ENCODE peak calls at places on chromosomes 16 and 17, in six cellular contexts. Y, Q, G, E, F and R are unnamed samples.

GRCh38 chr17:75241996-75242460 is 19.4 kb downstream of the GGA3 start:
- DNase-seq in Y (no peak), Q (no peak), G (peak), E (no peak), F (no peak), R (no peak)

GRCh38 chr17:59508999-59509398 is 56.4 kb upstream of the DHX40 start:
- DNase-seq in Y (peak), Q (no peak), G (no peak), E (no peak), F (no peak), R (no peak)

GRCh38 chr17:40097931-40098845 is 2.2 kb downstream of the NR1D1 start:
- DNase-seq in Y (no peak), Q (no peak), G (no peak), E (peak), F (no peak), R (no peak)

GRCh38 chr16:8998114-8998513 is 34.4 kb upstream of the USP7 start:
- DNase-seq in Y (no peak), Q (no peak), G (peak), E (no peak), F (no peak), R (no peak)

GRCh38 chr17:18093616-18094408 is 6.1 kb downstream of the DRG2 start:
- DNase-seq in Y (peak), Q (no peak), G (peak), E (peak), F (no peak), R (no peak)

GRCh38 chr16:70803354-70803753 is 2.4 kb upstream of the VAC14 start:
- DNase-seq in Y (no peak), Q (no peak), G (peak), E (no peak), F (peak), R (no peak)

GRCh38 chr16:4570688-4571321 is 14.7 kb downstream of the C16orf96 start:
- DNase-seq in Y (peak), Q (no peak), G (no peak), E (peak), F (no peak), R (peak)

GRCh38 chr17:77315010-77315409 is 174.2 kb downstream of the SEC14L1 start:
- DNase-seq in Y (no peak), Q (no peak), G (no peak), E (no peak), F (no peak), R (no peak)

GRCh38 chr17:35087731-35088646 is 24.5 kb upstream of the RFFL start:
- DNase-seq in Y (no peak), Q (no peak), G (peak), E (peak), F (no peak), R (no peak)

GRCh38 chr17:78803161-78803845 is 21.2 kb upstream of the CYTH1 start:
- DNase-seq in Y (no peak), Q (no peak), G (no peak), E (no peak), F (no peak), R (no peak)

GRCh38 chr17:205817-206216 is 24.4 kb upstream of the DOC2B start:
- DNase-seq in Y (no peak), Q (no peak), G (no peak), E (no peak), F (no peak), R (no peak)

GRCh38 chr16:26665166-26665939 is 401.4 kb upstream of the C16orf82 start:
- DNase-seq in Y (no peak), Q (no peak), G (no peak), E (no peak), F (no peak), R (no peak)

DNA sequence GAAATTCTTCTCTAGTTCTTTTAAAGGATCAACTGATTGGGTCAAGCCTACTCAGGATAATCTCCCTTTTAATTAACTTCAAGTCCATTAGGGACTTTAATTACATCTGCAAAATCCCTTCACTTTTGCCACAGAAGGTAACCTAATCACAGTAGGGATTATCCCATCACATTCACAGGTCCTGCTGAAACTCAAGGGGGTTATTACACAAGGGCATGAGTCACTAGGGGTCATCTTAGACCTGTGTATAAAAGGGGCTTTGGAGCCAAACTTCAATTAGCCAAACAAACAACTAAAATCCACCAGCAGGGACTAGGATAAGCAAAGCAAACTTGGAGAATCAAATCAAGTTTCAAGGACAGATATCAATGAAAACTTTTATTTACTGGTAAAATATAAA is 19.4 kb downstream of the CIAPIN1 start:
- DNase-seq in Y (no peak), Q (no peak), G (peak), E (peak), F (no peak), R (no peak)
- H4K91ac ChIP-seq in Y (no peak), Q (no peak), G (no peak), E (no peak), F (no peak), R (no peak)

GRCh38 chr17:56892333-56892732 is 21.5 kb downstream of the TRIM25 start:
- DNase-seq in Y (no peak), Q (no peak), G (no peak), E (no peak), F (no peak), R (no peak)
- H4K91ac ChIP-seq in Y (no peak), Q (no peak), G (no peak), E (no peak), F (no peak), R (no peak)

GRCh38 chr17:31544186-31544585 is 152.7 kb downstream of the RAB11FIP4 start:
- DNase-seq in Y (no peak), Q (no peak), G (no peak), E (no peak), F (peak), R (no peak)

GRCh38 chr17:31537558-31537957 is 146.1 kb downstream of the RAB11FIP4 start:
- DNase-seq in Y (peak), Q (no peak), G (peak), E (no peak), F (no peak), R (no peak)

GRCh38 chr17:31538080-31538762 is 146.7 kb downstream of the RAB11FIP4 start:
- DNase-seq in Y (no peak), Q (no peak), G (no peak), E (no peak), F (no peak), R (no peak)

GRCh38 chr17:31540602-31541307 is 149.3 kb downstream of the RAB11FIP4 start:
- DNase-seq in Y (no peak), Q (no peak), G (no peak), E (no peak), F (no peak), R (no peak)

GRCh38 chr17:31541559-31541958 is 150.1 kb downstream of the RAB11FIP4 start:
- DNase-seq in Y (peak), Q (no peak), G (no peak), E (no peak), F (no peak), R (peak)
- H4K91ac ChIP-seq in Y (no peak), Q (no peak), G (no peak), E (no peak), F (no peak), R (no peak)

DNA sequence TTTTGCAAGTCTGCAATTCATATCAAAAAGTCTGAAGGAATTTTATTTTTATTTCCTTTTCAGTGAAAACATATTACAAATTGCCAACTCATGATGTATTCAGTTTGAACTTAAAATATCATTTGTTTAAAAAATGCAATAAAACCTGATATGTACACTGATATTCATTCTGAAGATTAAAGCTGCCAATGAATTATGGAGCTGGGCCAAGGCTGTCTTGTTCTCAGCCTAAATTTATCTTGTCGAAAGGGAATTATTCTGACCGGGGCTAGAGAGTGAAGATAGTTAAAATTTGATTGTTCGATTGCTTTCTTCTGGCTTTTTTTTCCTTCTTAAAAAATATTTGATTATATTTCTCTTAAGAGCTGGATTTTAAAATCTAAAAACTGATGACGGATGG is 54.0 kb upstream of the RBFOX1 start:
- DNase-seq in Y (no peak), Q (no peak), G (no peak), E (no peak), F (no peak), R (no peak)
- H4K91ac ChIP-seq in Y (no peak), Q (no peak), G (no peak), E (no peak), F (no peak), R (no peak)

GRCh38 chr16:27704252-27704651 is 154.3 kb downstream of the KATNIP start:
- DNase-seq in Y (no peak), Q (no peak), G (no peak), E (no peak), F (no peak), R (no peak)
- H4K91ac ChIP-seq in Y (no peak), Q (no peak), G (no peak), E (no peak), F (no peak), R (no peak)

GRCh38 chr17:3048727-3049471 is 14.5 kb downstream of the OR1D5 start:
- DNase-seq in Y (peak), Q (peak), G (peak), E (peak), F (peak), R (peak)

GRCh38 chr17:3043737-3044365 is 19.6 kb downstream of the OR1D5 start:
- DNase-seq in Y (no peak), Q (no peak), G (no peak), E (no peak), F (peak), R (peak)

GRCh38 chr17:3046753-3047152 is 16.7 kb downstream of the OR1D5 start:
- DNase-seq in Y (no peak), Q (no peak), G (no peak), E (no peak), F (no peak), R (no peak)

DNA sequence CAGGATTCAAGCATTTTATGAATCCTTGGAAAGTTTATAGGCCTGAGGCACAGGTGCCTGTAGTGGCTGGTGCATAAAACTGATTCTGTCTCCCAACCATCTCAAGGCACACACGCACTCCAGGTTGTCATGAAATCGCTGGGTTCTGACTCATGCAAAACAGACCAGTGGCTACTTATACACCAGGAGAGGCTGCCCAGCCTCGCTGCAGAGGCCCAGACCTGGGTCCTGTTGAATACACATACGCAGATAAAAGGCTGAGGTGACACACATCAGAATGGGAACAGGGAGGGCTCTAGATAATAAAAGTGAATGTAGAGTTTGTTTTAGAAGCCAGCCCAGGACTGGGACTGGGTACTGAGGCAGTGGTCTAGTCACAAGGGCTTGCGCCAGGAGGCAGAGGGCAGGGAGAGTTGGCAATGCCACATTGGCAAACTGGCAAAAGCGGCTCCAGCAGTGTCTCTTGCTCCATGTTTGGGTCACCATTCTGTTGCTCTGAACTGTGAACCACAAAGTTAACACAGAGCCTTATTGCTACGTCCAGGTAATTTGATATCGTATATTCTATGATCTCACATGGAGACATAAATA is 13.6 kb downstream of the OR1D5 start:
- DNase-seq in Y (peak), Q (no peak), G (no peak), E (no peak), F (no peak), R (peak)
- H4K91ac ChIP-seq in Y (no peak), Q (no peak), G (no peak), E (no peak), F (no peak), R (no peak)

GRCh38 chr17:70139449-70139993 is 29.8 kb upstream of the KCNJ2 start:
- DNase-seq in Y (no peak), Q (no peak), G (no peak), E (no peak), F (no peak), R (no peak)
- H4K91ac ChIP-seq in Y (no peak), Q (no peak), G (peak), E (no peak), F (no peak), R (no peak)